ENCODE peak calls at places on chromosomes 3 and 15, in eight cellular contexts. H is brain microvascular endothelial cell; V is pancreas; M is CD8-positive, alpha-beta T cell; W is transverse colon; S is body of pancreas; X is testis; T is tibial artery. A is an unnamed sample.

GRCh38 chr15:72491768-72492167 is 17.6 kb downstream of the ARIH1 start:
- DNase-seq in S (no peak), V (no peak), W (no peak), M (no peak), X (no peak), H (peak), T (no peak), A (no peak)

GRCh38 chr3:150577854-150578253 is 25.3 kb upstream of the SELENOT start:
- DNase-seq in S (no peak), H (no peak), X (no peak), M (no peak), W (no peak), T (no peak), V (no peak), A (no peak)

GRCh38 chr15:93072011-93072410 is 17.0 kb downstream of the RGMA start:
- DNase-seq in S (no peak), T (peak), V (no peak), W (no peak), X (no peak), M (no peak), H (peak), A (no peak)

GRCh38 chr15:65115542-65115941 is 542 bp upstream of the UBAP1L start:
- DNase-seq in T (no peak), S (no peak), V (no peak), H (no peak), X (no peak), W (no peak), M (no peak), A (no peak)

GRCh38 chr3:88957751-88958452 is 149.5 kb upstream of the EPHA3 start:
- DNase-seq in M (no peak), S (no peak), X (no peak), T (no peak), V (no peak), H (peak), W (no peak), A (no peak)

GRCh38 chr3:83500422-83500821 is 1458.4 kb upstream of the CADM2 start:
- DNase-seq in V (no peak), W (no peak), H (no peak), S (no peak), M (no peak), T (no peak), X (no peak), A (no peak)

GRCh38 chr15:75347222-75348033 is 589 bp downstream of the NEIL1 start:
- DNase-seq in X (peak), T (peak), V (peak), W (peak), S (peak), M (peak), H (no peak), A (peak)

GRCh38 chr3:81581966-81582599 is 179.4 kb downstream of the GBE1 start:
- DNase-seq in V (no peak), T (no peak), H (peak), X (peak), S (peak), W (peak), M (no peak), A (no peak)

GRCh38 chr15:78077053-78077859 is at the start of gene TBC1D2B:
- DNase-seq in S (peak), V (peak), W (peak), T (peak), M (peak), X (peak), H (no peak), A (peak)

GRCh38 chr15:66180706-66181105 is 72.8 kb downstream of the MEGF11 start:
- DNase-seq in V (no peak), S (no peak), W (no peak), X (no peak), H (no peak), M (no peak), T (no peak), A (no peak)

GRCh38 chr3:72133329-72134011 is 348.5 kb upstream of the PROK2 start:
- DNase-seq in W (no peak), V (no peak), S (no peak), X (peak), M (no peak), T (no peak), H (no peak), A (no peak)

GRCh38 chr15:91253605-91254004 is 153.5 kb downstream of the SV2B start:
- DNase-seq in X (no peak), W (no peak), H (no peak), T (no peak), M (no peak), V (no peak), S (no peak), A (no peak)

GRCh38 chr3:13282528-13282985 is 137.6 kb downstream of the NUP210 start:
- DNase-seq in V (no peak), X (no peak), M (no peak), T (peak), S (peak), W (no peak), H (no peak), A (no peak)

GRCh38 chr3:177591371-177591770 is 394.1 kb upstream of the TBL1XR1 start:
- DNase-seq in W (peak), S (no peak), T (peak), X (peak), H (no peak), M (no peak), V (no peak), A (no peak)

GRCh38 chr15:59251001-59251845 is 44.6 kb downstream of the LDHAL6B start:
- DNase-seq in H (no peak), W (no peak), M (no peak), T (no peak), V (no peak), X (no peak), S (no peak), A (no peak)

GRCh38 chr15:28020644-28021043 is 78.5 kb downstream of the OCA2 start:
- DNase-seq in W (no peak), M (no peak), S (no peak), V (no peak), T (no peak), H (no peak), X (no peak), A (no peak)

GRCh38 chr3:196186661-196187573 is 24.3 kb downstream of the ZDHHC19 start:
- DNase-seq in W (peak), M (no peak), T (no peak), V (peak), H (no peak), X (peak), S (no peak), A (no peak)

GRCh38 chr15:100308222-100309007 is 33.4 kb downstream of the ADAMTS17 start:
- DNase-seq in H (no peak), T (no peak), M (no peak), W (no peak), V (no peak), S (no peak), X (peak), A (no peak)
- H3K27ac ChIP-seq in H (no peak), T (peak), M (no peak), W (no peak), V (no peak), S (no peak), X (no peak), A (no peak)

GRCh38 chr3:122310361-122310760 is 14.7 kb upstream of the CSTA start:
- DNase-seq in V (no peak), X (no peak), W (peak), H (no peak), S (no peak), T (no peak), M (no peak), A (no peak)

GRCh38 chr3:122307987-122308386 is 17.1 kb upstream of the CSTA start:
- DNase-seq in S (no peak), X (no peak), V (no peak), H (no peak), W (no peak), M (no peak), T (no peak), A (no peak)

GRCh38 chr3:122306622-122306953 is 18.5 kb upstream of the CSTA start:
- DNase-seq in M (no peak), T (no peak), S (no peak), V (no peak), X (no peak), W (no peak), H (no peak), A (no peak)

GRCh38 chr3:122307288-122307687 is 17.8 kb upstream of the CSTA start:
- DNase-seq in W (no peak), S (no peak), M (no peak), X (no peak), V (no peak), T (no peak), H (no peak), A (no peak)

GRCh38 chr3:122305818-122306621 is 19.0 kb upstream of the CSTA start:
- DNase-seq in V (no peak), W (peak), T (no peak), X (no peak), S (peak), M (no peak), H (no peak), A (no peak)
- TF ChIP-seq CTCF in V (no peak), W (peak), T (no peak), X (no peak), S (peak), M (no peak), H (peak), A (no peak)

GRCh38 chr3:61875073-61875472 is 313.7 kb downstream of the PTPRG start:
- DNase-seq in S (no peak), M (no peak), X (no peak), T (no peak), H (peak), W (no peak), V (no peak), A (no peak)
- H3K27ac ChIP-seq in S (no peak), M (no peak), X (no peak), T (peak), H (no peak), W (peak), V (no peak), A (no peak)

GRCh38 chr3:165406425-165406824 is 210.2 kb upstream of the SLITRK3 start:
- DNase-seq in M (no peak), S (no peak), X (no peak), W (no peak), T (no peak), H (no peak), V (no peak), A (no peak)

DNA sequence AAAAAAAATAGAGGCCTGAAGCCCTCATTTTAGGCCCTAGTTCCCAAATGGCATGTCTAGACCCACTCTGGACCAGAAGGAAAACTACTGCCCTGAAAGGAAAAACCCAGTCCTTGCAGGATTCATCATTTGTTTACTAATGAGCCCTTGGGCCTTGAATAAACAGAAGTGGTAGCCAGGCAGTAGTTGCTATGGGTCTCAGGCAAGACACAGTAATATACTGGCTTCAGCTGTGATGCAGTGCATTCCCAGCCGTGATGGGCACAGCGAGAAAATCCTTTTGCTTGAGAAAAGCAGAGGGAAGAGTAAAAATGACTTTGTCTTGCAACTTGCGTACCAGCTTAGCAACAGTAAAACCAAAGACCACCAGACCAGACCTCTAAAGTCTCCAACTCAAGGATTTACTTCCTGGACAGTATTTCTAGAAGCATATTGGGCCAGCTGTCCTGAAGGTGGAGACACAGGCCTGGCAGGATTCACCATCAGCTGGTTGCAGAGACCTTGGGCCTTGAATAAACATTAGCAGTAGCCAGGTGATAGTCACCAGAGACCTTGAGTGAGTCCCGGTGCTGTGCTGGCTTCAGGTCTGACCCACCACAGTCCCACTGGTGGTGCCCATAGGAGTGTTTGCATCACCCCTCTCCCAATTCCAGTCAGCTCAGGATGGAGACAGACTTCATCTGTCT is 208.3 kb upstream of the SLITRK3 start:
- DNase-seq in X (no peak), V (no peak), T (no peak), S (no peak), H (no peak), W (no peak), M (no peak), A (no peak)
- TF ChIP-seq CTCF in X (no peak), V (no peak), T (no peak), S (no peak), H (no peak), W (no peak), M (no peak), A (no peak)

DNA sequence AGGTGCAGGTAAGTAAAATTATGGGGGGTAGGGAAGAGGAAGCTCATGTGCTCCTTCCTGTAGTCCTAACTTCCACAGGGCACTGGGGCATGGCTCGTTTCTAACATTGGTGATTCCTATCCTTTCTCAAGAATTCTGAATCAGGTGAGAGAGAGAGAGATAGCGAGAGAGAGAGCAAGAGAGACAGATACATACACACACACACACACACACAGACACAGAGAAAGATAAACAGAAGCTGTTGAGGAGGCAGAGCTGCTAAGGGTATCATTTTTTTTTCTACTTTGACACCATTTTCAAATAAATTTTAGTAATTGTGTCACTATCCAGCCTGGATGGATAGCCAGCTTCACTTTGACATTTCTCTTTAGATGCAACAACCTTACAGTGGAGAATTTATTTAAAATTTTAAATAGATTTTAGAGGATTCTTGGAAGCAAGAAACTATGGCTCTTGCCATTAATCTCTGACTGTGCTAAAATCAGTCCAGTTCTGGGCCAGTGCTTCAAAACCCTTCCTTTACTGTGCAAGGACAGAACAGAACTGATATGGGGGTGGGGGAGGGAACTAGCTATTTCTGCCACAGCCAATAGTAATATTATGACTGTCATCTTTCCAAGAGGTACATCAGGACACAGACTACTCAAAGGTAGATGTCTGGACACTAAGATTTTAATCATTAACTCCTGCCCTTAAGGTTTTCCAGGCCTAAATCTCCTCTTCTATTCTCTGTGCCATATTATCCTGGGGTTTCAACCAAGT is 14.6 kb upstream of the RAMAC start:
- DNase-seq in H (no peak), S (no peak), X (no peak), M (no peak), T (no peak), V (no peak), W (no peak), A (no peak)
- H3K27ac ChIP-seq in H (no peak), S (peak), X (no peak), M (no peak), T (no peak), V (peak), W (no peak), A (no peak)

GRCh38 chr3:101849714-101850326 is 506 bp downstream of the NFKBIZ start:
- DNase-seq in W (peak), V (peak), H (no peak), T (peak), X (peak), M (peak), S (peak), A (peak)
- TF ChIP-seq CTCF in W (no peak), V (no peak), H (no peak), T (no peak), X (no peak), M (no peak), S (no peak), A (no peak)

DNA sequence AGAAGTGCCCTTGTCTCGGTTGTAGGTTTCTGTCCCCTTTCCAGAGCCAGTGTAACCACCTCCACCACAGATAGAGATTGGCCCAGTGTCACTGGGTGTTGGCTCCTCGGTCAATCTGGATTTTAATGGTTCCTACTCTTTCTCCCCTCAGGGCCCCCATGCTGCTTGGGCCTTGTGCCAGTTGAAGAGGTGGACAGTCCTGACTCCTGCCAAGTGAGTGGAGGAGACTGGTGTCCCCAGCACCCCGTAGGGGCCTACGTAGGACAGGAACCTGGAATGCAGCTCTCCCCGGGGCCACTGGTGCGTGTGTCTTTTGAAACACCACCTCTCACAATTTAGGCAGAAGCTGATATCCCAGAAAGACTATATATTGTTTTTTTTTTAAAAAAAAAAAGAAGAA is 75.2 kb downstream of the BOC start:
- DNase-seq in M (no peak), V (no peak), H (no peak), W (no peak), S (no peak), X (no peak), T (no peak), A (no peak)
- H3K27ac ChIP-seq in M (no peak), V (no peak), H (no peak), W (no peak), S (no peak), X (no peak), T (no peak), A (no peak)